ENCODE peak calls at places on chromosomes 3 and 15, in four cellular contexts. X is mucosa of descending colon, F is psoas muscle, T is breast epithelium. C is an unnamed sample.

GRCh38 chr3:160837394-160837975 is 81.5 kb downstream of the PPM1L start:
- DNase-seq in X (peak), F (no peak), T (no peak), C (no peak)

GRCh38 chr3:124275421-124275820 is 283.5 kb upstream of the ROPN1 start:
- DNase-seq in X (no peak), F (no peak), T (no peak), C (no peak)

GRCh38 chr15:48778338-48778730 is 32.5 kb downstream of the CEP152 start:
- DNase-seq in X (no peak), F (no peak), T (no peak), C (no peak)

GRCh38 chr3:125374501-125374995 is 577 bp downstream of the ZNF148 start:
- DNase-seq in X (peak), F (peak), T (no peak), C (peak)

GRCh38 chr3:41681479-41681878 is 280.4 kb downstream of the ULK4 start:
- DNase-seq in X (no peak), F (no peak), T (no peak), C (peak)

GRCh38 chr3:5188419-5189405 is 1.2 kb downstream of the EDEM1 start:
- DNase-seq in X (peak), F (no peak), T (no peak), C (peak)

GRCh38 chr3:185825639-185826481 is 1.0 kb upstream of the IGF2BP2 start:
- DNase-seq in X (peak), F (peak), T (no peak), C (peak)

GRCh38 chr15:67762610-67763368 is 62.5 kb upstream of the SKOR1 start:
- DNase-seq in X (no peak), F (no peak), T (no peak), C (peak)

GRCh38 chr3:140288575-140288974 is 353.6 kb downstream of the CLSTN2 start:
- DNase-seq in X (no peak), F (no peak), T (no peak), C (no peak)

GRCh38 chr3:55860040-55860439 is 372.9 kb upstream of the WNT5A start:
- DNase-seq in X (no peak), F (no peak), T (no peak), C (no peak)

GRCh38 chr15:101570238-101570637 is 80.7 kb upstream of the PCSK6 start:
- DNase-seq in X (no peak), F (no peak), T (no peak), C (no peak)

GRCh38 chr15:98304366-98304765 is 343.9 kb downstream of the ARRDC4 start:
- DNase-seq in X (no peak), F (no peak), T (no peak), C (no peak)

GRCh38 chr3:53159415-53160135 is 1.4 kb upstream of the PRKCD start:
- DNase-seq in X (peak), F (no peak), T (no peak), C (no peak)

GRCh38 chr3:118713502-118714207 is 321.0 kb downstream of the IGSF11 start:
- DNase-seq in X (no peak), F (no peak), T (no peak), C (no peak)

GRCh38 chr15:65613365-65613764 is 2.4 kb upstream of the INTS14 start:
- DNase-seq in X (no peak), F (no peak), T (no peak), C (no peak)

GRCh38 chr3:37861540-37862051 is at the start of gene CTDSPL:
- DNase-seq in X (peak), F (peak), T (peak), C (peak)

GRCh38 chr3:134250717-134251220 is at the start of gene RYK:
- DNase-seq in X (peak), F (peak), T (peak), C (peak)

GRCh38 chr15:51801391-51801835 is 28.0 kb upstream of the TMOD3 start:
- DNase-seq in X (no peak), F (peak), T (no peak), C (peak)

GRCh38 chr3:65596511-65597224 is 442.1 kb downstream of the MAGI1 start:
- DNase-seq in X (no peak), F (no peak), T (no peak), C (no peak)

GRCh38 chr3:177878192-177878591 is 658.0 kb upstream of the KCNMB2 start:
- DNase-seq in X (no peak), F (no peak), T (no peak), C (peak)

GRCh38 chr3:153621988-153622387 is 460.0 kb downstream of the RAP2B start:
- DNase-seq in X (no peak), F (no peak), T (no peak), C (no peak)

GRCh38 chr3:156892701-156893100 is 66.5 kb downstream of the LEKR1 start:
- DNase-seq in X (no peak), F (no peak), T (no peak), C (peak)

GRCh38 chr15:59294961-59295741 is 77.5 kb downstream of the MYO1E start:
- DNase-seq in X (no peak), F (peak), T (no peak), C (peak)

GRCh38 chr15:89139613-89140499 is 51.6 kb downstream of the ABHD2 start:
- DNase-seq in X (no peak), F (no peak), T (no peak), C (no peak)

GRCh38 chr3:27220166-27220565 is 149.0 kb downstream of the NEK10 start:
- DNase-seq in X (no peak), F (no peak), T (no peak), C (no peak)

GRCh38 chr15:90211440-90212168 is 10.5 kb downstream of the SEMA4B start:
- DNase-seq in X (peak), F (no peak), T (no peak), C (peak)

GRCh38 chr3:52704611-52705437 is 767 bp downstream of the GLT8D1 start:
- DNase-seq in X (peak), F (no peak), T (no peak), C (peak)

GRCh38 chr3:112358311-112358780 is 25.4 kb downstream of the CD200 start:
- DNase-seq in X (no peak), F (no peak), T (no peak), C (peak)

GRCh38 chr3:25486932-25487331 is 58.9 kb downstream of the RARB start:
- DNase-seq in X (no peak), F (no peak), T (no peak), C (no peak)

GRCh38 chr3:196493292-196493691 is 10.3 kb downstream of the RNF168 start:
- DNase-seq in X (no peak), F (no peak), T (no peak), C (no peak)

GRCh38 chr3:7333125-7333524 is 472.2 kb downstream of the GRM7 start:
- DNase-seq in X (no peak), F (no peak), T (no peak), C (no peak)

GRCh38 chr3:103653996-103654395 is 1219.2 kb downstream of the ZPLD1 start:
- DNase-seq in X (no peak), F (no peak), T (no peak), C (no peak)

GRCh38 chr3:4688411-4688810 is 195.3 kb downstream of the ITPR1 start:
- DNase-seq in X (no peak), F (no peak), T (no peak), C (peak)

GRCh38 chr3:140359198-140359995 is 318.5 kb upstream of the TRIM42 start:
- DNase-seq in X (no peak), F (no peak), T (no peak), C (no peak)

GRCh38 chr3:43752908-43753307 is 62.2 kb downstream of the ABHD5 start:
- DNase-seq in X (no peak), F (no peak), T (no peak), C (no peak)

DNA sequence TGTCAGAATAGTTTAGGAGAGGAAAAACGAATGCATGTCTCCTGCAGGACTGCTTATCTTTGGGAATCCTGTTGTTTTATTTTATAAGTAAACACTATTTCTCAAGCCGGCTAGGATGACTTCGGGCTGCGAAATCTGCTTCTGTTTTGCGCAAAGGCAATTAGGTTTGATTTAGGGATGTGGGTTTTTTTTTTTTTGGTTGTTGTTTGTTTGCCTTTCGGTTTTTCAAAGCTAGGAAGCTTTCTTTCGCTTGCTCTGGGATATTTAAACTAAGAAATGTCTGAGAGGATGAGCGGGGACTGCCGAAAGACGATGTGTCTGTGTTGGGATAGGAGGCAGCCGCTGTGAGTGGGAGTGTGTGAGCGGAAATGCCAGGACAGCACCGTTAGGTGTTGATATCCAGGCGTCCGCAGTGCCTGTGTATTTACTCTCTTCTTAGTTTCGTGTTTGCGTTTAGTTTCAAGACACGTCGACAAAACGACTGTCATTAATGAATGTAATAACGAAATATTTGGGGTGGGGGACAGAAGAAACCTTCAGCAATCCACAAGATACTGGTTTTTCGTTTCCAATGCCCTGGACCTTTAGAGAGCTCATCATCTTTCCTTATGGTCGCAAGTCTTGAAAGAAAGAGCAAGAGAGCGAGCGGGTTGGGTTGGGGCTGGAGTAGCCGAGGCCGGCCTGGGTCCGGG is 620 bp downstream of the ISL2 start:
- DNase-seq in X (peak), F (no peak), T (no peak), C (peak)
- H3K4me3 ChIP-seq in X (no peak), F (peak), T (peak), C (peak)

GRCh38 chr3:189393598-189393997 is 221.8 kb downstream of the TPRG1 start:
- DNase-seq in X (no peak), F (no peak), T (no peak), C (peak)
- H3K4me3 ChIP-seq in X (no peak), F (no peak), T (no peak), C (no peak)

DNA sequence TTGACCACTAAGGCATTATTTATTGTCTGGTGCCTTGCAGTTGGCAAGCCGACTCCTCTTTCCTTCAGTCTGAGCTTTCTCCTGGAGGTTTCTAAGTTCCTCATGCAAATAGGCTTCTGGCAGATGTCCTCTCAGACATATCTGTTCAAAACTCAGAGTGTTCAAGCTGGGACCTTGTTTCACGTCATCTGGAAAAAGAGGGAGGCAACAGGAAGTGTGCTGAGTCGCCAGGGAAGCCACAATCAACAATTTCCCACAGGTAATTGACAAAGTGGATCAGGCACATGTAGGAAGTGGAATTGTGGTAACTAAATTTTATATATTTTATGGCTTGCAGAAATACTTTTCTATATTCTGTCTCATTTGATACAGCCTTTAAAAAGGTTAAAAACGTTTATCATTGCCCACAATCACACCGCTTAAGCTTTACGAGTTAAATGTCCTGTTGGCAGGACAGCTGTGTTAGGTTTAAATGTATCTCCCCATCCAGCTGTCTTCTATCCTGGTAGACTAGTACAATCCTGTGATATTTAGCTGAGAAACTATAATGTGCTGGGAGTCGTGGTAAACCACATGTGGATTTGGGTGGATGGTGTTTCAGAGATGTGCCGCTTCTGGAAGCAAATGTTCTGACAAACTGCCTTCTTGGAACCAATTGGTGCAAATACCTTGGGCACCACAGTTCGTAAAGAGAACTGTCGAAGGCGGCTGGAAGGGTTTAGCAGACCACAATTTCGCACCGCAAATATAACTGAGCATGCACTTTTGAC is 14.8 kb downstream of the SCG5 start:
- DNase-seq in X (no peak), F (no peak), T (no peak), C (peak)
- H3K4me3 ChIP-seq in X (no peak), F (no peak), T (no peak), C (no peak)

DNA sequence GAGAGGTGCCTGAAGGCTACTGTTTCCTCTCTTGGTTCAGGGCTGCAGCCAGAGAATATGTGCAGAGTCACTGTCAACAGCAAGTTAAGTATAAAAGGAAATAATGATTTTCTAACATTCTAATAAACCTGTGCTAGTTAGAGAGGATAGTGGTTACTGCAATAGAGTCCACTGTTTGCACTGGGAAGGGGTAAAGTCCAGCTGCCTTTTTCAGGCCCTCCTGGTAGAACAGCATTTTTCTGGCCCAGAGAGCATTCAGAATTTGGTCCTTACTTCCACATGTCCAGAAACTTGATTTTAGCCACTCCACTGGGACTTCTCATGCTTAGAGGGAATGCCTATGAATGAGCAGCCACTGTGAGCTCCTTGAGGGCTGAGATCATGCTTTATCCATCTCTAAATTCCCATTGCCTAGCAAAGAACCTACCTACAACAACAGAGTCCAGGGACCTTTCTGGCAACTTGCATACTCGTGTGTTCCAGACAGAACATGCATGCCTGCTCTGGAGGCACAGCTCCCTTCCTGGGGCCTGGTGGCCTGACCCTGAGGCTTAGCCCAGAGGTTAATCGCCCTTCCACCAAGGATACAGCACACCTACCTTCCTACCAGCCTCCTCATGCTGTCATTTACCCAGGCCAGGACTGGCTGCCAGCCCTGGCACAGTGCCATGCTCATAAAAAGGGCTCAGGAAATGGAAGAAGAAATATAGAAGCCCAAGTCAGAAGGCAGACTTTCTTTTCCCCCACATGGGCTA is 50.3 kb upstream of the ATP13A3 start:
- DNase-seq in X (peak), F (peak), T (peak), C (peak)
- H3K4me3 ChIP-seq in X (no peak), F (no peak), T (no peak), C (no peak)

GRCh38 chr3:19798324-19798723 is 135.7 kb downstream of the EFHB start:
- DNase-seq in X (no peak), F (no peak), T (no peak), C (no peak)

GRCh38 chr3:19799887-19800286 is 134.1 kb downstream of the EFHB start:
- DNase-seq in X (no peak), F (no peak), T (no peak), C (no peak)

GRCh38 chr3:19799115-19799514 is 134.9 kb downstream of the EFHB start:
- DNase-seq in X (no peak), F (no peak), T (no peak), C (no peak)
- H3K4me3 ChIP-seq in X (no peak), F (no peak), T (no peak), C (no peak)

GRCh38 chr3:11637901-11638668 is 5.6 kb downstream of the VGLL4 start:
- DNase-seq in X (no peak), F (no peak), T (no peak), C (peak)
- H3K4me3 ChIP-seq in X (no peak), F (peak), T (peak), C (peak)

DNA sequence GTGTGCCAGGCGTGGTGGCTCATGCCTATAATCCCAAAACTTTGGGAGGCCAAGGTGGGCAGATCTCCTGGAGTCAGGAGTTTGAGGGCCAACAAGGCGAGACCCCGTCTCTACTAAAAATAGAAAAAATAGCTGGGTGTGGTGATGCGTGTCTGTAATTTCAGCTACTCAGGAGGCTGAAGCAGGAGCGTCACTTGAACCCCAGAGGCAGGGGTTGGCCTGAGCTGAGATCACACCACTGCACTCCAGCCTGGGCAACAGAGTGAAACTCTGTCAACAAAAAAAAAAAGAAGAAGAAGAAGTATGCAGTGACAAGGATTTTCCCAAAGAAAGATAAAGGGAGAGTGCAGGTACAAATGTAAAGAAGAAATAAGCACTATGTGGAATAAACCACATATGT is 296.5 kb upstream of the PROK2 start:
- DNase-seq in X (no peak), F (no peak), T (no peak), C (no peak)
- H3K4me3 ChIP-seq in X (no peak), F (no peak), T (no peak), C (no peak)

DNA sequence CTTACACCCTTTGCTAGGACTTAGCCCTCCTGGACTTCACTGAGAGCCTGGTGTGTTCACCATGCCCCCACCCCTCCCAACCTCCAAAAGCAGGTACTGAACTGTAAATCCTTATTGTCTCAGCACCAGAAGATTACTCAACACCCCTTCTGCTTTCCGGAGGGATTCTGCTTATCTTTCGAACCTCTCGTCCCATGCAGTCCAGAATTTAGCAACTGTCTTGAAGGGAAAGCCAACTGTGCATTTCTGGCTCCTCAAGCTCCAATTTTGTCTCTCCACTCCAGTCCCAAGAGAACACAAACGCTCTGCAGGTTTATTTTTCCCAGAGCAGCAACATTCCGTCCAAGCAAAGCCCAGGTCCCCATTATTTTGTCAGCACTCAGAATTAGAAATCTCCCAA is 49.6 kb downstream of the RFTN1 start:
- DNase-seq in X (no peak), F (no peak), T (no peak), C (no peak)
- H3K4me3 ChIP-seq in X (no peak), F (no peak), T (no peak), C (no peak)